ENCODE peak calls at places on chromosomes 5 and 9, in ten cellular contexts. I is GM23248; N is CD8-positive, alpha-beta T cell; L is CD4-positive, alpha-beta T cell; X is CD8-positive, alpha-beta memory T cell; H is heart right ventricle; M is PC-3; U is effector memory CD4-positive, alpha-beta T cell; E is substantia nigra; Q is epithelial cell of prostate. Y is an unnamed sample.

GRCh38 chr9:81537964-81538363 is 151.4 kb downstream of the TLE1 start:
- DNase-seq in I (no peak), N (no peak), L (no peak), X (no peak), H (no peak), M (no peak), U (no peak), E (no peak), Q (no peak), Y (no peak)

GRCh38 chr5:180873628-180874520 is 12.8 kb upstream of the ZFP62 start:
- DNase-seq in I (peak), N (no peak), L (no peak), X (peak), H (no peak), M (no peak), U (peak), E (no peak), Q (no peak), Y (no peak)

GRCh38 chr5:142551242-142552067 is 134.4 kb downstream of the FGF1 start:
- DNase-seq in I (peak), N (no peak), L (no peak), X (no peak), H (peak), M (peak), U (no peak), E (no peak), Q (no peak), Y (no peak)

GRCh38 chr5:102670224-102670836 is 84.8 kb upstream of the PAM start:
- DNase-seq in I (peak), N (no peak), L (no peak), X (no peak), H (peak), M (peak), U (no peak), E (no peak), Q (no peak), Y (no peak)

GRCh38 chr5:67010684-67011409 is 185.8 kb downstream of the CD180 start:
- DNase-seq in I (peak), N (no peak), L (no peak), X (no peak), H (no peak), M (peak), U (no peak), E (no peak), Q (peak), Y (peak)

GRCh38 chr5:147439253-147439652 is 70.6 kb downstream of the DPYSL3 start:
- DNase-seq in I (peak), N (no peak), L (no peak), X (no peak), H (no peak), M (no peak), U (no peak), E (no peak), Q (no peak), Y (no peak)

GRCh38 chr5:90983148-90983547 is 400.0 kb downstream of the ARRDC3 start:
- DNase-seq in I (peak), N (no peak), L (no peak), X (no peak), H (no peak), M (peak), U (no peak), E (no peak), Q (peak), Y (peak)

GRCh38 chr5:68331202-68332108 is 115.9 kb downstream of the PIK3R1 start:
- DNase-seq in I (peak), N (no peak), L (no peak), X (no peak), H (no peak), M (no peak), U (no peak), E (no peak), Q (no peak), Y (no peak)

GRCh38 chr9:134163374-134164196 is 779 bp downstream of the RNU6ATAC start:
- DNase-seq in I (peak), N (peak), L (peak), X (peak), H (peak), M (peak), U (peak), E (peak), Q (no peak), Y (peak)

GRCh38 chr5:133779828-133780475 is 167.6 kb upstream of the FSTL4 start:
- DNase-seq in I (no peak), N (no peak), L (no peak), X (no peak), H (no peak), M (no peak), U (no peak), E (no peak), Q (no peak), Y (no peak)
- H3K27ac ChIP-seq in I (no peak), N (no peak), L (no peak), X (no peak), H (no peak), M (no peak), U (no peak), E (no peak), Q (no peak), Y (no peak)

DNA sequence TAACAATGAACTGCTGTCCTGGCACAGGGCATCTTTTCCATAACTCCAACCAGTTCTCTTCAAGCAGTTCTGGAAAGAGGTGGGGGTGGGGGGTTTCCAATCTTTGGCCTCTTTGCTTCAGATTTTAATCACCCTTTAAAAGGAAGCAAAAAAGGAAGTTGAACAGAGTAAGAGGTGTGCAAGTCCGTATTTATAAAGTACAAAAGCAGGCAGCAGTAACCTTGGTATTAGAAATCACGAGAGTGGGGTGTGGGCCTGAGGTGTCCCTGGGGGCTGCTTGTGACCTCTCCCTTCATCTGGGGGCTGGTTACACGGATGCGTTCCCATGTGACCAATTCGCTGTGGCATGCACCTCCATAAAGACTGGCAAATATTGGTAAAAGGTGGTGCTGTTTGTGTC is 70.5 kb downstream of the PTCH1 start:
- DNase-seq in I (no peak), N (no peak), L (no peak), X (no peak), H (no peak), M (no peak), U (no peak), E (no peak), Q (no peak), Y (no peak)
- H3K27ac ChIP-seq in I (no peak), N (no peak), L (no peak), X (no peak), H (no peak), M (no peak), U (no peak), E (no peak), Q (no peak), Y (no peak)

GRCh38 chr5:177129206-177129605 is 4.4 kb upstream of the NSD1 start:
- DNase-seq in I (no peak), N (no peak), L (no peak), X (no peak), H (no peak), M (peak), U (no peak), E (no peak), Q (no peak), Y (no peak)
- H3K27ac ChIP-seq in I (no peak), N (no peak), L (no peak), X (no peak), H (no peak), M (no peak), U (no peak), E (no peak), Q (no peak), Y (no peak)

GRCh38 chr5:132418876-132419275 is 49.4 kb downstream of the SLC22A5 start:
- DNase-seq in I (peak), N (no peak), L (no peak), X (no peak), H (no peak), M (no peak), U (no peak), E (no peak), Q (no peak), Y (no peak)

GRCh38 chr5:132417010-132417439 is 47.5 kb downstream of the SLC22A5 start:
- DNase-seq in I (no peak), N (no peak), L (no peak), X (no peak), H (peak), M (peak), U (no peak), E (peak), Q (no peak), Y (no peak)

GRCh38 chr5:132417461-132417860 is 48.0 kb downstream of the SLC22A5 start:
- DNase-seq in I (no peak), N (no peak), L (no peak), X (no peak), H (no peak), M (no peak), U (no peak), E (no peak), Q (no peak), Y (no peak)

GRCh38 chr5:132416306-132417009 is 46.9 kb downstream of the SLC22A5 start:
- DNase-seq in I (no peak), N (no peak), L (no peak), X (no peak), H (no peak), M (no peak), U (no peak), E (no peak), Q (no peak), Y (no peak)

DNA sequence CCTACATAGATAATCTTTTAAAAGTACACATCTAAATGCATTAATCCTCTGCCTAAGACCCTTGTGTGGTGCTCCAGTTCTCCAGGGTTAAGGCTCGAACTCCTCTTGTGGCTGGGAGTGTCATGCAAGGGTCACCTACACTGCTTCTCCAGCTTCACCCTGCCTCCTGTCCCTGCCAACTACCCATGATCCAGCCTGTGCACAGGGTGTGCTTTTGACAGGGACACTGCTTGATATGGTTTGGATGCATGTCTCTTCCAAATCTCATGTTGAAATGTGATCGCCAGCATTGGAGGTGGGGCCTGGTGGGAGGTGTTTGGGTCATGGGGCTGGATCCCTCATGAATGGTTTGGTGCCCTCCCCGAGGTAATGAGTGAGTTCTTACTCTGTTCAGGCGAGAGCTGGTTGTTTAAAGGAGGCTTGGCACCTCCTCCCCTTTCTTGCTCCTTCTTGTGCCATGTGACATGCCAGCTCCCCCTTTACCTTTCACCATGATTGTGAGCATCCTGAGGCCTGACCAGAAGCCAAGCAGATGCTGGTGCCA is 48.5 kb downstream of the SLC22A5 start:
- DNase-seq in I (no peak), N (no peak), L (no peak), X (no peak), H (no peak), M (no peak), U (no peak), E (no peak), Q (no peak), Y (no peak)
- H3K27ac ChIP-seq in I (no peak), N (no peak), L (peak), X (no peak), H (peak), M (no peak), U (no peak), E (no peak), Q (no peak), Y (no peak)